ENCODE peak calls at places on chromosome 13, in ten cellular contexts. J is mesendoderm, N is sigmoid colon, D is astrocyte of the spinal cord, V is mucosa of descending colon, O is brain microvascular endothelial cell, B is kidney epithelial cell, Q is left ventricle myocardium inferior, P is AG04450, Y is NB4. X is an unnamed sample.
A peak's percentile ranks its signal among the peaks of the same experiment; 100 is the strongest.

GRCh38 chr13:77310161-77310560 is 16.7 kb downstream of the MYCBP2 start:
- DNase-seq in J (no peak), N (no peak), D (no peak), V (no peak), O (no peak), B (no peak), Q (no peak), P (no peak), Y (no peak), X (no peak)

GRCh38 chr13:90414691-90415596 is 932.5 kb upstream of the MIR17HG start:
- DNase-seq in J (peak; percentile 84), N (no peak), D (peak; percentile 76), V (no peak), O (peak; percentile 71), B (peak; percentile 26), Q (no peak), P (peak; percentile 37), Y (peak; percentile 12), X (peak; percentile 16)

GRCh38 chr13:36157475-36157874 is 26.3 kb upstream of the DCLK1 start:
- DNase-seq in J (no peak), N (no peak), D (no peak), V (no peak), O (no peak), B (no peak), Q (no peak), P (no peak), Y (no peak), X (no peak)

GRCh38 chr13:44273991-44274810 is 99.4 kb upstream of the SERP2 start:
- DNase-seq in J (no peak), N (no peak), D (peak; percentile 71), V (no peak), O (no peak), B (no peak), Q (no peak), P (peak; percentile 45), Y (no peak), X (no peak)

GRCh38 chr13:20258208-20258962 is 26.3 kb upstream of the GJB6 start:
- DNase-seq in J (no peak), N (no peak), D (no peak), V (no peak), O (no peak), B (peak; percentile 39), Q (no peak), P (no peak), Y (no peak), X (no peak)

GRCh38 chr13:51781246-51782022 is 22.5 kb downstream of the DHRS12 start:
- DNase-seq in J (peak; percentile 78), N (no peak), D (peak; percentile 44), V (no peak), O (no peak), B (no peak), Q (no peak), P (no peak), Y (peak; percentile 58), X (peak; percentile 72)

GRCh38 chr13:112435973-112436372 is 59.8 kb downstream of the SPACA7 start:
- DNase-seq in J (no peak), N (no peak), D (no peak), V (no peak), O (no peak), B (no peak), Q (no peak), P (no peak), Y (no peak), X (no peak)

GRCh38 chr13:95779522-95779921 is 102.6 kb downstream of the DNAJC3 start:
- DNase-seq in J (no peak), N (no peak), D (no peak), V (no peak), O (no peak), B (no peak), Q (no peak), P (no peak), Y (no peak), X (no peak)

GRCh38 chr13:111577429-111577828 is 257.0 kb downstream of the TEX29 start:
- DNase-seq in J (no peak), N (no peak), D (no peak), V (no peak), O (no peak), B (no peak), Q (no peak), P (no peak), Y (no peak), X (no peak)

GRCh38 chr13:67123165-67123564 is 107.0 kb downstream of the PCDH9 start:
- DNase-seq in J (no peak), N (no peak), D (no peak), V (no peak), O (no peak), B (no peak), Q (no peak), P (no peak), Y (no peak), X (no peak)

GRCh38 chr13:50403311-50403710 is 388.1 kb downstream of the KCNRG start:
- DNase-seq in J (no peak), N (no peak), D (no peak), V (no peak), O (no peak), B (no peak), Q (no peak), P (no peak), Y (no peak), X (no peak)

GRCh38 chr13:41177616-41178015 is 16.8 kb downstream of the KBTBD7 start:
- DNase-seq in J (no peak), N (no peak), D (no peak), V (no peak), O (no peak), B (no peak), Q (no peak), P (no peak), Y (peak; percentile 30), X (no peak)

GRCh38 chr13:37319041-37319443 is 213.6 kb upstream of the CSNK1A1L start:
- DNase-seq in J (no peak), N (no peak), D (no peak), V (no peak), O (no peak), B (no peak), Q (no peak), P (peak; percentile 53), Y (no peak), X (no peak)

GRCh38 chr13:112720814-112721197 is 31.0 kb downstream of the ATP11A start:
- DNase-seq in J (no peak), N (no peak), D (no peak), V (no peak), O (no peak), B (no peak), Q (no peak), P (no peak), Y (no peak), X (no peak)

GRCh38 chr13:73337511-73337910 is 278.7 kb downstream of the KLF5 start:
- DNase-seq in J (no peak), N (no peak), D (no peak), V (no peak), O (no peak), B (no peak), Q (no peak), P (no peak), Y (no peak), X (no peak)

DNA sequence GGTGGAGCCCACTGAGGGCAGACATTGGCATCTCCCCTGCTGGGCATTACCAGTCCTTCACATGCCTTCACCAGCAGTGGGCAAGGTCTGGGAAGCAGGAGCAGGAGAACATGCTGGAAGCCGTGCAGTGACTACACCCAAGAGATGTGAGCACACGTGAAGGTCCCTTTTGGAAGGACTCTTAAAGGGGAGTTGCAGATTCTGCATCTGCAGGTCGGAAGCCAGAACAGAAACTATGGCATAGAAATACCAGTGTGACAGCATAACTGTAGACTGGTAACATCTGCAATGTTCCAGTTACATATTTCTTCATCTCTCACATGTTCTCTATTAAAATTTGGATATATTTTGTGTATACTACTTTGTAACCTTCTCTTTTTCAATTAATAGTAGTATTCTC is 26.9 kb upstream of the KL start:
- DNase-seq in J (no peak), N (no peak), D (no peak), V (no peak), O (no peak), B (no peak), Q (no peak), P (no peak), Y (no peak), X (no peak)
- H3K4me3 ChIP-seq in J (no peak overlapping the region), N (no peak overlapping the region), D (no peak overlapping the region), V (no peak overlapping the region), O (no peak overlapping the region), B (no peak overlapping the region), Q (peak overlapping the region; percentile 33), P (no peak overlapping the region), Y (no peak overlapping the region), X (no peak overlapping the region)

DNA sequence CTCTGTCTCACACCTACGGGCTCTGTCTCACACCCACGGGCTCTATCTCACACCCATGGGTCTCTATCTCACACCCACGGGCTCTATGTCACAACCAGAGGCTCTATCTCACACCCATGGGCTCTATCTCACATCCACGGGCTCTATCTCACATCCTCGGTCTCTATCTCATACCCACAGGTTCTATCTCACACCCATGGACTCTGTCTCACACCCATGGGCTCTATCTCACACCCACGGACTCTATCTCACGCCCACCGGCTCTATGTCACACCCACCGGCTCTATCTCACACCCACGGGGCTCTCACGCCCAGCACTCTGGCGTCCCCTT is 73.9 kb downstream of the COL4A2 start:
- DNase-seq in J (no peak), N (no peak), D (no peak), V (no peak), O (no peak), B (no peak), Q (no peak), P (no peak), Y (no peak), X (no peak)
- H3K4me3 ChIP-seq in J (no peak overlapping the region), N (no peak overlapping the region), D (no peak overlapping the region), V (no peak overlapping the region), O (no peak overlapping the region), B (no peak overlapping the region), Q (no peak overlapping the region), P (no peak overlapping the region), Y (no peak overlapping the region), X (no peak overlapping the region)

GRCh38 chr13:57633950-57634828 is 2.6 kb downstream of the PCDH17 start:
- DNase-seq in J (peak; percentile 59), N (peak; percentile 61), D (no peak), V (no peak), O (no peak), B (no peak), Q (no peak), P (no peak), Y (no peak), X (peak; percentile 48)
- H3K4me3 ChIP-seq in J (no peak overlapping the region), N (peak overlapping the region; percentile 54), D (peak overlapping the region; percentile 16), V (no peak overlapping the region), O (no peak overlapping the region), B (no peak overlapping the region), Q (peak overlapping the region; percentile 74), P (no peak overlapping the region), Y (no peak overlapping the region), X (peak overlapping the region; percentile 27)

DNA sequence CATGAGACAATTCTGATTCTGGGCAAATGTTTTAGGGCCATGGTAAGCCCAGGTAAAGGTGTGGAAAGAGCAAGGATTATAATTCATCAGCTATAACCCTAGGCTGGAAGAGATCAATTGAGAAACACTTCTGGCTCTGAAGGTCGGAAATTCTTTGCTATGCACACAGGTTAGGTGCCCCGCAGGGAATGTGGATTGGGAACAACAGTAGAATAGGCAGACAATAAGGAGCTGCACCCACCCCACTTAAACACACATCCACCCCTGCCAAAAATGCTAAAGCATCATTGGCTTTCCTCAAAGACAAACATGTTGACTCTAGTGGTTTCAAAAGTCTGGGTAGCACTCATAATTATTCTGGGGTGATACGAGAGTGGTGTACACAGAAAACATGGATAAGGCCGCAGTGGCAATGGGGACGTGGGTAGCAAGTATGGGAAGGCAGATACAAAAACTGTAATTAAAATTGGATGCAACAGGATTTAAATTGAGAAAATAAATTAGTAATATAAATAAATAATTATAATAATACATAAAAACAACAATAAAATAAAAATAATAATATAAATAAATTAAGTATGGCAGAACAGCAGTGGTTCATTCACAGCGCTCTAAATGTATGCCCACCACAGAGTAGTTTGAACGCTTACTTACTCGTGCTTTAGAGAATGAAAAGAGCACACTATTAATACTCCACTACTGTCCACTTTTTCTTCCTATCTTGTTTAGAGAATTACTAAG is 8.5 kb downstream of the EFNB2 start:
- DNase-seq in J (peak; percentile 76), N (no peak), D (no peak), V (no peak), O (no peak), B (no peak), Q (no peak), P (no peak), Y (no peak), X (no peak)
- H3K4me3 ChIP-seq in J (no peak overlapping the region), N (no peak overlapping the region), D (no peak overlapping the region), V (no peak overlapping the region), O (no peak overlapping the region), B (no peak overlapping the region), Q (no peak overlapping the region), P (no peak overlapping the region), Y (no peak overlapping the region), X (no peak overlapping the region)

X was measured in H7.